ENCODE peak calls at places on chromosomes 6 and 20, in nine cellular contexts. M is lung, Q is mammary epithelial cell, Y is heart left ventricle, C is neuronal stem cell, I is mucosa of descending colon, S is PC-3, J is gastrocnemius medialis, O is psoas muscle. U is an unnamed sample. For H3K4me1, the result is how much of the 10 kb centered on the place peaks cover.

GRCh38 chr20:46209930-46210671 is 92.0 kb downstream of the CD40 start:
- DNase-seq in M (no peak), Q (no peak), Y (no peak), C (no peak), I (no peak), S (no peak), J (no peak), O (no peak), U (no peak)

GRCh38 chr6:104829183-104829958 is 30.3 kb downstream of the HACE1 start:
- DNase-seq in M (no peak), Q (peak), Y (no peak), C (no peak), I (no peak), S (peak), J (no peak), O (no peak), U (no peak)

GRCh38 chr6:170438402-170438753 is 114.7 kb downstream of the PSMB1 start:
- DNase-seq in M (peak), Q (peak), Y (peak), C (peak), I (peak), S (peak), J (peak), O (peak), U (peak)

GRCh38 chr20:32052792-32053362 is 835 bp downstream of the HCK start:
- DNase-seq in M (peak), Q (no peak), Y (peak), C (no peak), I (peak), S (no peak), J (peak), O (peak), U (peak)

GRCh38 chr20:19757487-19757972 is 528 bp upstream of the RIN2 start:
- DNase-seq in M (peak), Q (peak), Y (peak), C (peak), I (peak), S (peak), J (peak), O (peak), U (peak)

GRCh38 chr20:19807901-19808300 is 49.8 kb downstream of the RIN2 start:
- DNase-seq in M (no peak), Q (no peak), Y (no peak), C (no peak), I (no peak), S (no peak), J (no peak), O (no peak), U (no peak)

GRCh38 chr6:110320307-110320706 is 37.8 kb downstream of the METTL24 start:
- DNase-seq in M (no peak), Q (no peak), Y (no peak), C (no peak), I (no peak), S (no peak), J (no peak), O (no peak), U (no peak)

GRCh38 chr6:154247119-154247814 is 109.3 kb downstream of the IPCEF1 start:
- DNase-seq in M (no peak), Q (no peak), Y (no peak), C (peak), I (no peak), S (no peak), J (no peak), O (no peak), U (no peak)

GRCh38 chr6:133894795-133895401 is 6.0 kb downstream of the TCF21 start:
- DNase-seq in M (no peak), Q (no peak), Y (peak), C (no peak), I (no peak), S (no peak), J (no peak), O (no peak), U (no peak)

GRCh38 chr6:18489335-18489734 is 102.2 kb downstream of the RNF144B start:
- DNase-seq in M (no peak), Q (no peak), Y (no peak), C (no peak), I (no peak), S (no peak), J (no peak), O (no peak), U (no peak)

GRCh38 chr6:79601020-79601609 is 30.0 kb upstream of the SH3BGRL2 start:
- DNase-seq in M (no peak), Q (peak), Y (no peak), C (no peak), I (no peak), S (peak), J (no peak), O (no peak), U (no peak)

GRCh38 chr20:64055893-64056638 is 6.6 kb upstream of the SOX18 start:
- DNase-seq in M (no peak), Q (no peak), Y (peak), C (no peak), I (no peak), S (peak), J (no peak), O (peak), U (no peak)

GRCh38 chr6:30646450-30647038 is 389 bp upstream of the C6orf136 start:
- DNase-seq in M (peak), Q (no peak), Y (peak), C (no peak), I (peak), S (no peak), J (peak), O (peak), U (peak)

GRCh38 chr6:29619578-29619977 is 13.4 kb downstream of the GABBR1 start:
- DNase-seq in M (no peak), Q (no peak), Y (no peak), C (no peak), I (no peak), S (peak), J (no peak), O (no peak), U (no peak)

GRCh38 chr20:49245921-49246740 is 26.9 kb downstream of the DDX27 start:
- DNase-seq in M (no peak), Q (peak), Y (peak), C (no peak), I (no peak), S (peak), J (no peak), O (no peak), U (no peak)

GRCh38 chr6:143005816-143006215 is 54.9 kb upstream of the AIG1 start:
- DNase-seq in M (no peak), Q (no peak), Y (no peak), C (no peak), I (no peak), S (no peak), J (no peak), O (no peak), U (no peak)

GRCh38 chr20:5821627-5822215 is 71.5 kb downstream of the SHLD1 start:
- DNase-seq in M (no peak), Q (no peak), Y (no peak), C (no peak), I (no peak), S (no peak), J (no peak), O (no peak), U (no peak)

GRCh38 chr6:11245406-11245990 is 13.0 kb upstream of the NEDD9 start:
- DNase-seq in M (no peak), Q (no peak), Y (no peak), C (no peak), I (no peak), S (no peak), J (no peak), O (no peak), U (no peak)

GRCh38 chr6:3759656-3760245 is 8.2 kb upstream of the PXDC1 start:
- DNase-seq in M (no peak), Q (no peak), Y (no peak), C (no peak), I (no peak), S (no peak), J (no peak), O (no peak), U (no peak)

GRCh38 chr20:37308098-37309050 is 18.9 kb downstream of the MANBAL start:
- DNase-seq in M (no peak), Q (peak), Y (no peak), C (no peak), I (no peak), S (no peak), J (no peak), O (no peak), U (no peak)

GRCh38 chr6:159887761-159888160 is 3.0 kb upstream of the MAS1 start:
- DNase-seq in M (no peak), Q (no peak), Y (no peak), C (no peak), I (no peak), S (no peak), J (no peak), O (no peak), U (no peak)

GRCh38 chr6:89430563-89430962 is 2.4 kb upstream of the ANKRD6 start:
- DNase-seq in M (no peak), Q (no peak), Y (no peak), C (no peak), I (no peak), S (no peak), J (no peak), O (no peak), U (no peak)

GRCh38 chr6:37102299-37103168 is 67.4 kb upstream of the PIM1 start:
- DNase-seq in M (peak), Q (peak), Y (peak), C (peak), I (peak), S (peak), J (peak), O (peak), U (peak)

GRCh38 chr6:44598679-44599078 is 211.2 kb downstream of the CDC5L start:
- DNase-seq in M (no peak), Q (no peak), Y (no peak), C (no peak), I (no peak), S (no peak), J (no peak), O (no peak), U (no peak)

GRCh38 chr6:130928993-130929678 is 101.9 kb downstream of the SMLR1 start:
- DNase-seq in M (no peak), Q (no peak), Y (no peak), C (no peak), I (no peak), S (peak), J (no peak), O (no peak), U (no peak)

GRCh38 chr6:9581155-9581554 is 833.7 kb downstream of the TFAP2A start:
- DNase-seq in M (no peak), Q (no peak), Y (no peak), C (no peak), I (no peak), S (no peak), J (no peak), O (no peak), U (no peak)

GRCh38 chr6:170051229-170052172 is 239.4 kb downstream of the DLL1 start:
- DNase-seq in M (no peak), Q (no peak), Y (peak), C (no peak), I (peak), S (no peak), J (peak), O (peak), U (no peak)

GRCh38 chr6:29589423-29590048 is 4.6 kb downstream of the OR2H2 start:
- DNase-seq in M (peak), Q (peak), Y (no peak), C (peak), I (no peak), S (peak), J (no peak), O (no peak), U (no peak)

GRCh38 chr20:39910536-39910935 is 778.5 kb downstream of the MAFB start:
- DNase-seq in M (no peak), Q (no peak), Y (peak), C (no peak), I (no peak), S (no peak), J (peak), O (no peak), U (peak)

GRCh38 chr6:119881416-119881815 is 531.9 kb upstream of the MAN1A1 start:
- DNase-seq in M (no peak), Q (peak), Y (no peak), C (no peak), I (no peak), S (no peak), J (no peak), O (no peak), U (no peak)

GRCh38 chr6:49326337-49326736 is 136.7 kb downstream of the MMUT start:
- DNase-seq in M (no peak), Q (peak), Y (no peak), C (no peak), I (no peak), S (peak), J (no peak), O (no peak), U (no peak)

GRCh38 chr20:43699941-43700565 is 26.7 kb downstream of the GTSF1L start:
- DNase-seq in M (no peak), Q (no peak), Y (no peak), C (no peak), I (no peak), S (no peak), J (no peak), O (no peak), U (no peak)

GRCh38 chr20:53157443-53158408 is 185.6 kb downstream of the TSHZ2 start:
- DNase-seq in M (peak), Q (peak), Y (no peak), C (peak), I (peak), S (peak), J (no peak), O (peak), U (peak)

GRCh38 chr20:52972190-52972937 is at the start of gene TSHZ2:
- DNase-seq in M (peak), Q (peak), Y (peak), C (no peak), I (peak), S (no peak), J (peak), O (peak), U (peak)

GRCh38 chr20:53778041-53778516 is 184.4 kb upstream of the ZNF217 start:
- DNase-seq in M (no peak), Q (no peak), Y (no peak), C (no peak), I (no peak), S (no peak), J (peak), O (no peak), U (peak)

GRCh38 chr6:109242029-109242428 is 140.2 kb downstream of the CD164 start:
- DNase-seq in M (no peak), Q (no peak), Y (no peak), C (no peak), I (no peak), S (no peak), J (no peak), O (no peak), U (no peak)
- H3K4me1 ChIP-seq in M (under half), Q (under half), Y (under half), C (under half), I (under half), S (half or more), J (under half), O (under half), U (under half)

DNA sequence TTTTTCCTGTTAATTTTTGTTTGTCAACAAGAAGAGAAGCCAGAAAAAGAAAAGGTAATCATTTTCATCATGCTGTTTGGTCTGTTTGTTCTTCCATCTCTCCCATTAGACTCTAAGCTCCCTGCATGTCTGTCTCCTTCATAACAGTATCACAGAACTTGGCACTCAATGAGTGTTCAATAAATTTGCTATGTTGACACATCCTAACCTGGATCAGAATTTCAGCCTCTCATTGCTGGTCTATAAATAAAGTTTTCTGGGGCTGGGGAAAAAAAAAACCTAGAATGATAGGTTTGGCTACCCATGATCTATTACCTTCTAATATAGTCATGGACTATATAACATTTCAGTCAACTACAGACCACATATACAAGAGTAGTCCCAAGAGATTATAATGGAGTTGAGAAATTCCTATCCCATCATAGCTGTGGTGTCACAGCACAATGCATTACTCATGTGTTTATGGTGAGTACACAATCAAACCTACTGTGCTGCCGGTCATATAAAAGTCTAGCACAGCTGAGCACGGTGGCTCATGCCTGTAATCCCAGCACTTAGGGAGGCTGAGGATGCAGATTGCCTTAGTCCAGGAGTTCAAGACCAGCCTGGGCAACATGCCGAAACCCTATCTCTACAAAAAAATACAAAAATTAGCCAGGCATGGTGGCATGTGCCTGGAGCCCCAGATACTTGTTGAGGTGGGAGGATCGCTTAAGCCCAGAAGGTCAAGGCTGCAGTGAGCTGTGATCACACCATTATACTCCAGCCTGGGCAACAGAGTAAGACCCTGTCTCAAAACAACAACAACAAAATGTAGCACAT is 5.9 kb downstream of the NUDT3 start:
- DNase-seq in M (no peak), Q (peak), Y (no peak), C (no peak), I (no peak), S (peak), J (no peak), O (no peak), U (no peak)
- H3K4me1 ChIP-seq in M (under half), Q (under half), Y (under half), C (under half), I (under half), S (under half), J (half or more), O (half or more), U (under half)

GRCh38 chr6:157229733-157230132 is 93.6 kb downstream of the TMEM242 start:
- DNase-seq in M (no peak), Q (no peak), Y (no peak), C (no peak), I (peak), S (no peak), J (no peak), O (no peak), U (no peak)

GRCh38 chr6:157228421-157229218 is 94.7 kb downstream of the TMEM242 start:
- DNase-seq in M (no peak), Q (no peak), Y (no peak), C (peak), I (no peak), S (no peak), J (no peak), O (no peak), U (no peak)

GRCh38 chr6:157227202-157228166 is 95.8 kb downstream of the TMEM242 start:
- DNase-seq in M (no peak), Q (no peak), Y (no peak), C (no peak), I (peak), S (peak), J (no peak), O (no peak), U (no peak)

GRCh38 chr6:157230971-157231370 is 92.3 kb downstream of the TMEM242 start:
- DNase-seq in M (no peak), Q (no peak), Y (no peak), C (no peak), I (no peak), S (no peak), J (no peak), O (no peak), U (no peak)

GRCh38 chr6:157229219-157229607 is 94.1 kb downstream of the TMEM242 start:
- DNase-seq in M (no peak), Q (no peak), Y (no peak), C (no peak), I (no peak), S (no peak), J (no peak), O (no peak), U (no peak)
- H3K4me1 ChIP-seq in M (under half), Q (under half), Y (under half), C (under half), I (under half), S (under half), J (under half), O (under half), U (under half)

DNA sequence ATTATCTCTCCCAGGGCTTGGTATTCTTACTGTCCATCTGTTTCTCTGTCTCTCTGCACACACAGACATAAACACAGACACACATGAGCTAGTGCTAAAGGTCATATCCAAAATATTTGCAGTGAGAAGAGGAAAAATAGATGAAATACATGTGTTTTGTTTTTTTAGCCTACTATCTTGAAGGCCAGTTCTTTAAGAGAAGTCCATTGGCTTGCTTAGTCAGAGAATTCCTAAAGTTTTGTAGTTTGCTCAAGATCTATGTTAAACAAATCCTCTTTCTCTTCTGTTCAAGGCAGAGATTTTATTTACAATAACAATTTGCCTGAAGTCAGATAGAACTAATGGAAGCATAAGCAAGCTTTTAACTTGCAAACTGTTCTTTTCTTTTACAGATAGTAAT is 120.0 kb upstream of the AKIRIN2 start:
- DNase-seq in M (no peak), Q (no peak), Y (no peak), C (no peak), I (no peak), S (no peak), J (no peak), O (no peak), U (no peak)
- H3K4me1 ChIP-seq in M (under half), Q (under half), Y (under half), C (under half), I (under half), S (under half), J (under half), O (under half), U (under half)

GRCh38 chr20:50517817-50518154 is 7.6 kb downstream of the PTPN1 start:
- DNase-seq in M (no peak), Q (no peak), Y (no peak), C (no peak), I (no peak), S (no peak), J (no peak), O (no peak), U (no peak)
- H3K4me1 ChIP-seq in M (under half), Q (half or more), Y (under half), C (under half), I (half or more), S (under half), J (half or more), O (half or more), U (under half)

DNA sequence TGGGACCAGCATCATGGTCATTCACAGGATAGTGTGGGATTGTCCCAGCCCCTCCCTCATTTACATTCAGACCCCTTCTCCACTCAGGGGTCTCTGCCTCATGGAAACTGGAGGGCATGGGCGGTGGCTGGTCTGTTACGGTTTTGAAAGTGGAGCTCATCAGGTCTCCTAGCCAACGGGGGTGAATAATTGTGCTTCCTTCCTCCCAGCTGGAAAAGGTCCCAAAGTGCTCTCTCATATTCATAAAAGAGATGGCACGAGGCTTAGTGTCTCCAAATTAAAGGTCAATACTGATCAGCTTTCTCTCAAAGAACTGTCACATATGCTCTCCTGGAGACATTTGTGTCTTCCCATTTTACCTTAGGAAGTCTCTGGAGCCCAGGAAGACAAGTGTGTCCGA is 19.9 kb downstream of the JARID2 start:
- DNase-seq in M (no peak), Q (no peak), Y (no peak), C (no peak), I (no peak), S (no peak), J (no peak), O (no peak), U (no peak)
- H3K4me1 ChIP-seq in M (half or more), Q (under half), Y (half or more), C (half or more), I (under half), S (under half), J (half or more), O (under half), U (under half)

DNA sequence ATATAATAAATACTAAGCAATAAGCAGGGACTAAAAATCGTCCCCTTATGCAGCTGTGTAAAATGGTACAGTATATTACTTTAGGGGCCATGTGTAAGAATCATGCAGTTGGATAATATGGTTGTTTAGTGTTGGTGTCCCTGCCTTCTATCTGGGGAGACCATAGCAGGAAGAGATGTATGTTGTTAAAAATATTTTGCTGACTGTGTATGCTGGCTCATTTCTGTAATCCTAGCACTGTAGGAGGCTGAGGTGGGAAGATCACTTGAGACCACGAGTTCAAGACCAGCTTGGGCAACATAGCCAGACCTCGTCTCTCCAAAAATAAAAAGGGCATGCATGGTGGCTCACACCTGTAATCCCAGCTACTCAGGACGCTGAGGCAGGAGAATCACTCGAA is 5.6 kb downstream of the PANK2 start:
- DNase-seq in M (no peak), Q (no peak), Y (no peak), C (no peak), I (no peak), S (no peak), J (no peak), O (no peak), U (no peak)
- H3K4me1 ChIP-seq in M (under half), Q (under half), Y (under half), C (under half), I (under half), S (under half), J (half or more), O (under half), U (under half)

GRCh38 chr6:138654715-138655634 is 118.6 kb upstream of the CCDC28A start:
- DNase-seq in M (no peak), Q (peak), Y (no peak), C (no peak), I (no peak), S (peak), J (no peak), O (no peak), U (no peak)
- H3K4me1 ChIP-seq in M (under half), Q (under half), Y (under half), C (under half), I (under half), S (under half), J (under half), O (under half), U (under half)